ENCODE peak calls at places on chromosome 10, in ten cellular contexts. T, W, X, O, H, Y, P, M, J and F are unnamed samples. For H3K9me3, the result is how much of the 10 kb centered on the place peaks cover.

GRCh38 chr10:12375076-12375504 is 25.7 kb downstream of the CAMK1D start:
- DNase-seq in T (peak), W (no peak), X (no peak), O (no peak), H (no peak), Y (no peak), P (peak), M (no peak), J (no peak), F (no peak)

GRCh38 chr10:11680496-11680895 is 61.7 kb upstream of the ECHDC3 start:
- DNase-seq in T (no peak), W (no peak), X (no peak), O (no peak), H (no peak), Y (no peak), P (no peak), M (no peak), J (no peak), F (no peak)

GRCh38 chr10:36677170-36677768 is 448.1 kb upstream of the ANKRD30A start:
- DNase-seq in T (no peak), W (no peak), X (no peak), O (no peak), H (no peak), Y (no peak), P (no peak), M (no peak), J (peak), F (no peak)

GRCh38 chr10:74612195-74612594 is 214.2 kb upstream of the KAT6B start:
- DNase-seq in T (no peak), W (no peak), X (no peak), O (no peak), H (no peak), Y (no peak), P (no peak), M (no peak), J (peak), F (no peak)

GRCh38 chr10:4399571-4399970 is 426.4 kb upstream of the AKR1E2 start:
- DNase-seq in T (no peak), W (no peak), X (no peak), O (no peak), H (no peak), Y (no peak), P (no peak), M (no peak), J (no peak), F (no peak)

GRCh38 chr10:61987951-61988379 is 86.5 kb downstream of the ARID5B start:
- DNase-seq in T (no peak), W (peak), X (no peak), O (no peak), H (no peak), Y (no peak), P (no peak), M (no peak), J (no peak), F (no peak)

GRCh38 chr10:89032141-89032814 is 41.7 kb downstream of the FAS start:
- DNase-seq in T (no peak), W (no peak), X (peak), O (no peak), H (peak), Y (no peak), P (no peak), M (no peak), J (peak), F (no peak)

GRCh38 chr10:131658476-131659110 is 242.2 kb upstream of the PPP2R2D start:
- DNase-seq in T (no peak), W (no peak), X (no peak), O (no peak), H (no peak), Y (no peak), P (peak), M (no peak), J (no peak), F (no peak)

GRCh38 chr10:132675031-132675740 is 110.8 kb downstream of the NKX6-2 start:
- DNase-seq in T (no peak), W (no peak), X (no peak), O (peak), H (no peak), Y (peak), P (peak), M (peak), J (no peak), F (no peak)

GRCh38 chr10:133196221-133196920 is 33.6 kb upstream of the UTF1 start:
- DNase-seq in T (no peak), W (no peak), X (no peak), O (no peak), H (no peak), Y (no peak), P (no peak), M (no peak), J (no peak), F (no peak)

GRCh38 chr10:52258791-52259427 is 55.2 kb upstream of the DKK1 start:
- DNase-seq in T (no peak), W (no peak), X (no peak), O (no peak), H (no peak), Y (peak), P (no peak), M (no peak), J (no peak), F (no peak)

GRCh38 chr10:80535671-80536360 is 1.9 kb upstream of the SH2D4B start:
- DNase-seq in T (no peak), W (peak), X (no peak), O (peak), H (peak), Y (peak), P (peak), M (peak), J (no peak), F (peak)
- H3K27ac ChIP-seq in T (no peak), W (no peak), X (no peak), O (peak), H (peak), Y (no peak), P (no peak), M (peak), J (no peak), F (peak)

DNA sequence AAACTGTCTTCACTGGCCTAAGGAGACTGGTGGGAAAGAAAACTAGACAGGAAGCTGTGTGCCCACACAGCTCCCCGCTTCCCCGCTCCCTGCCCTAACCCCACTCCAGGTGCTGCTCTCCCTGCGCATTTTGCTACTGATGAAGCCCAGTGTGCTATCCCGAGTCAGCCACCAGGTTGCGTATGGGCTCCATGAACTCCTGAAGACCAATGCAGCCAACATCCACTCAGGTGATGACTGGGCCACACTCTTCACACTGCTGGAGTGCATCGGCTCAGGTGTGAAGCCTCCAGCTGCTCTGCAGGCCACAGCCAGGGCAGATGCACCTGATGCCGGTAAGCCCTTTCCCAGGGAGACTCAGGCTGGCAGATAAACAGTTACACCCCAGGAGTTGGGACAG is 20.3 kb upstream of the NFKB2 start:
- DNase-seq in T (peak), W (no peak), X (no peak), O (no peak), H (no peak), Y (no peak), P (no peak), M (no peak), J (no peak), F (no peak)
- TF ChIP-seq CTCF in T (peak), W (no peak), X (no peak), O (no peak), H (peak), Y (peak), P (no peak), M (no peak), J (peak), F (no peak)

DNA sequence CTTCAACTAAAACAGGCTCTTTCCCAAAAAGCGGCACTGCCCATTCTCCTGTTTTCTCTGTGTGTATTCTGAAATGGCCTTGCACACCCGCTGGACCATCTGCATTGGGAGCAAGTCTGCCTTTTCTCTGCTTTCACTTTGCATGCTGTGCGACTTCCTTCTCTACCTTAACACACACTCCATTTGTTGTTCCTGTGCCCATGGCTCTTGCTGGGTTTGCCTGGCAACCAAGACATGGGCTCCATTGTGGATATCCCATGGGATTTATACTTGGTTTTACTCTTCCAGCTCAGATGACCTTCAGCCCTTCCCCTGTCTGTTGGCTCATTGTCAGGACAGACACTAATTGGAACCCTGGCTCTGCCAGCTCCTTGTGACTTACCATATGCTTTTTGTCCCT is 465.3 kb downstream of the REEP3 start:
- DNase-seq in T (no peak), W (no peak), X (no peak), O (no peak), H (no peak), Y (no peak), P (no peak), M (no peak), J (no peak), F (no peak)
- H3K9me3 ChIP-seq in T (under half), W (under half), X (under half), O (under half), H (under half), Y (under half), P (under half), M (under half), J (under half), F (under half)

GRCh38 chr10:117652228-117653169 is 110.0 kb downstream of the EMX2 start:
- DNase-seq in T (no peak), W (no peak), X (no peak), O (no peak), H (no peak), Y (no peak), P (no peak), M (no peak), J (no peak), F (no peak)
- H3K27ac ChIP-seq in T (no peak), W (no peak), X (no peak), O (no peak), H (no peak), Y (no peak), P (no peak), M (no peak), J (peak), F (no peak)